ENCODE peak calls at places on chromosomes 6 and 20, in eight cellular contexts. One of them, this sample, is unnamed.

GRCh38 chr20:3818155-3819151 is 1.9 kb upstream of the AP5S1 start:
- DNase-seq in activated T-cell treated with anti-CD3 and anti-CD28 coated beads for 1 hour: no peak
- DNase-seq in stimulated activated CD4-positive, alpha-beta T cell treated with anti-CD3 and anti-CD28 coated beads, Interleukin-2, amount 100 ng/mL, for 4 hours: no peak
- DNase-seq in natural killer cell: no peak
- DNase-seq in BE2C: peak
- DNase-seq in OCI-LY7: peak
- DNase-seq in hippocampal formation: no peak
- DNase-seq in lower leg skin: peak
- DNase-seq in this sample: peak

GRCh38 chr6:42190784-42191183 is 4.0 kb downstream of the GUCA1B start:
- DNase-seq in hippocampal formation: no peak
- DNase-seq in stimulated activated CD4-positive, alpha-beta T cell treated with anti-CD3 and anti-CD28 coated beads, Interleukin-2, amount 100 ng/mL, for 4 hours: no peak
- DNase-seq in OCI-LY7: no peak
- DNase-seq in BE2C: peak
- DNase-seq in natural killer cell: no peak
- DNase-seq in lower leg skin: no peak
- DNase-seq in activated T-cell treated with anti-CD3 and anti-CD28 coated beads for 1 hour: no peak
- DNase-seq in this sample: peak

GRCh38 chr6:73513496-73513854 is 7.4 kb downstream of the EEF1A1 start:
- DNase-seq in activated T-cell treated with anti-CD3 and anti-CD28 coated beads for 1 hour: no peak
- DNase-seq in hippocampal formation: no peak
- DNase-seq in stimulated activated CD4-positive, alpha-beta T cell treated with anti-CD3 and anti-CD28 coated beads, Interleukin-2, amount 100 ng/mL, for 4 hours: no peak
- DNase-seq in lower leg skin: no peak
- DNase-seq in BE2C: no peak
- DNase-seq in natural killer cell: no peak
- DNase-seq in OCI-LY7: peak
- DNase-seq in this sample: no peak

GRCh38 chr20:62493253-62493885 is 17.6 kb upstream of the GATA5 start:
- DNase-seq in BE2C: no peak
- DNase-seq in hippocampal formation: no peak
- DNase-seq in OCI-LY7: no peak
- DNase-seq in activated T-cell treated with anti-CD3 and anti-CD28 coated beads for 1 hour: no peak
- DNase-seq in stimulated activated CD4-positive, alpha-beta T cell treated with anti-CD3 and anti-CD28 coated beads, Interleukin-2, amount 100 ng/mL, for 4 hours: no peak
- DNase-seq in lower leg skin: no peak
- DNase-seq in natural killer cell: no peak
- DNase-seq in this sample: no peak

GRCh38 chr20:37343212-37343993 is 2.5 kb upstream of the SRC start:
- DNase-seq in lower leg skin: no peak
- DNase-seq in natural killer cell: no peak
- DNase-seq in activated T-cell treated with anti-CD3 and anti-CD28 coated beads for 1 hour: no peak
- DNase-seq in OCI-LY7: no peak
- DNase-seq in hippocampal formation: no peak
- DNase-seq in BE2C: no peak
- DNase-seq in stimulated activated CD4-positive, alpha-beta T cell treated with anti-CD3 and anti-CD28 coated beads, Interleukin-2, amount 100 ng/mL, for 4 hours: no peak
- DNase-seq in this sample: no peak

GRCh38 chr6:11229267-11230043 is 3.0 kb downstream of the NEDD9 start:
- DNase-seq in stimulated activated CD4-positive, alpha-beta T cell treated with anti-CD3 and anti-CD28 coated beads, Interleukin-2, amount 100 ng/mL, for 4 hours: no peak
- DNase-seq in OCI-LY7: no peak
- DNase-seq in activated T-cell treated with anti-CD3 and anti-CD28 coated beads for 1 hour: no peak
- DNase-seq in hippocampal formation: no peak
- DNase-seq in natural killer cell: no peak
- DNase-seq in BE2C: no peak
- DNase-seq in lower leg skin: peak
- DNase-seq in this sample: no peak

GRCh38 chr20:35838213-35838612 is 66.4 kb downstream of the PHF20 start:
- DNase-seq in stimulated activated CD4-positive, alpha-beta T cell treated with anti-CD3 and anti-CD28 coated beads, Interleukin-2, amount 100 ng/mL, for 4 hours: no peak
- DNase-seq in natural killer cell: no peak
- DNase-seq in activated T-cell treated with anti-CD3 and anti-CD28 coated beads for 1 hour: no peak
- DNase-seq in hippocampal formation: no peak
- DNase-seq in lower leg skin: no peak
- DNase-seq in BE2C: no peak
- DNase-seq in OCI-LY7: no peak
- DNase-seq in this sample: no peak

GRCh38 chr6:106856227-106856874 is 118.2 kb downstream of the CD24 start:
- DNase-seq in natural killer cell: no peak
- DNase-seq in stimulated activated CD4-positive, alpha-beta T cell treated with anti-CD3 and anti-CD28 coated beads, Interleukin-2, amount 100 ng/mL, for 4 hours: no peak
- DNase-seq in OCI-LY7: no peak
- DNase-seq in lower leg skin: no peak
- DNase-seq in activated T-cell treated with anti-CD3 and anti-CD28 coated beads for 1 hour: no peak
- DNase-seq in BE2C: no peak
- DNase-seq in hippocampal formation: no peak
- DNase-seq in this sample: no peak

GRCh38 chr20:57831326-57831991 is 121.6 kb upstream of the PMEPA1 start:
- DNase-seq in OCI-LY7: no peak
- DNase-seq in activated T-cell treated with anti-CD3 and anti-CD28 coated beads for 1 hour: no peak
- DNase-seq in BE2C: no peak
- DNase-seq in stimulated activated CD4-positive, alpha-beta T cell treated with anti-CD3 and anti-CD28 coated beads, Interleukin-2, amount 100 ng/mL, for 4 hours: no peak
- DNase-seq in hippocampal formation: no peak
- DNase-seq in natural killer cell: no peak
- DNase-seq in lower leg skin: no peak
- DNase-seq in this sample: no peak

GRCh38 chr6:41088451-41088850 is 15.7 kb downstream of the NFYA start:
- DNase-seq in lower leg skin: no peak
- DNase-seq in hippocampal formation: no peak
- DNase-seq in activated T-cell treated with anti-CD3 and anti-CD28 coated beads for 1 hour: no peak
- DNase-seq in OCI-LY7: no peak
- DNase-seq in BE2C: no peak
- DNase-seq in natural killer cell: no peak
- DNase-seq in stimulated activated CD4-positive, alpha-beta T cell treated with anti-CD3 and anti-CD28 coated beads, Interleukin-2, amount 100 ng/mL, for 4 hours: no peak
- DNase-seq in this sample: no peak

GRCh38 chr6:56399250-56399671 is 151.9 kb upstream of the COL21A1 start:
- DNase-seq in lower leg skin: no peak
- DNase-seq in stimulated activated CD4-positive, alpha-beta T cell treated with anti-CD3 and anti-CD28 coated beads, Interleukin-2, amount 100 ng/mL, for 4 hours: no peak
- DNase-seq in activated T-cell treated with anti-CD3 and anti-CD28 coated beads for 1 hour: no peak
- DNase-seq in hippocampal formation: no peak
- DNase-seq in OCI-LY7: no peak
- DNase-seq in BE2C: no peak
- DNase-seq in natural killer cell: no peak
- DNase-seq in this sample: peak